ENCODE peak calls at places on chromosomes 1 and 21, in seven cellular contexts. L is AG09309, M is tibial artery, C is hepatocyte, Q is breast epithelium, F is upper lobe of right lung, T is fibroblast of villous mesenchyme. O is an unnamed sample.

GRCh38 chr1:116690809-116691323 is 23.3 kb upstream of the IGSF3 start:
- DNase-seq in Q (no peak), F (no peak), M (no peak), T (no peak), C (peak), L (no peak), O (no peak)

GRCh38 chr1:111615874-111616715 is 3.5 kb upstream of the RAP1A start:
- DNase-seq in C (no peak), T (no peak), M (no peak), Q (no peak), L (no peak), F (no peak), O (no peak)

GRCh38 chr1:27439150-27439549 is 46.7 kb downstream of the GPR3 start:
- DNase-seq in T (no peak), F (no peak), C (no peak), Q (no peak), M (no peak), L (no peak), O (no peak)

GRCh38 chr1:117607471-117607870 is 1.6 kb downstream of the TENT5C start:
- DNase-seq in L (no peak), T (no peak), C (no peak), F (no peak), Q (no peak), M (no peak), O (no peak)

GRCh38 chr1:91948501-91949355 is 473 bp upstream of the BRDT start:
- DNase-seq in F (peak), T (peak), C (no peak), L (no peak), Q (no peak), M (no peak), O (no peak)

GRCh38 chr1:47409311-47410085 is 6.6 kb upstream of the FOXE3 start:
- DNase-seq in T (peak), F (no peak), C (peak), M (peak), L (peak), Q (no peak), O (peak)

GRCh38 chr1:160628799-160629263 is 18.0 kb downstream of the SLAMF1 start:
- DNase-seq in L (no peak), Q (no peak), C (no peak), M (no peak), T (no peak), F (no peak), O (no peak)

GRCh38 chr1:58067082-58067481 is 479.4 kb downstream of the OMA1 start:
- DNase-seq in L (no peak), F (no peak), Q (no peak), T (no peak), M (no peak), C (no peak), O (no peak)

GRCh38 chr1:6294868-6295556 is 34.1 kb upstream of the GPR153 start:
- DNase-seq in L (no peak), F (no peak), C (no peak), T (no peak), Q (no peak), M (no peak), O (no peak)

GRCh38 chr1:40462956-40463590 is 12.8 kb downstream of the ZFP69B start:
- DNase-seq in L (no peak), F (no peak), M (no peak), T (no peak), Q (no peak), C (no peak), O (no peak)

GRCh38 chr1:16903054-16903453 is 7.3 kb downstream of the RNU1-2 start:
- DNase-seq in F (no peak), T (peak), Q (no peak), M (no peak), L (peak), C (peak), O (no peak)

GRCh38 chr1:245807306-245807705 is 652.5 kb downstream of the KIF26B start:
- DNase-seq in C (no peak), M (no peak), F (peak), L (no peak), T (no peak), Q (no peak), O (no peak)

GRCh38 chr21:17458279-17458678 is 54.6 kb upstream of the CXADR start:
- DNase-seq in T (no peak), M (no peak), C (no peak), F (no peak), Q (no peak), L (no peak), O (no peak)

GRCh38 chr1:221418346-221418745 is 323.5 kb downstream of the DUSP10 start:
- DNase-seq in L (no peak), F (no peak), T (no peak), M (no peak), Q (no peak), C (no peak), O (no peak)

GRCh38 chr1:241810769-241811402 is 37.1 kb upstream of the EXO1 start:
- DNase-seq in Q (no peak), M (no peak), C (no peak), F (no peak), T (no peak), L (no peak), O (no peak)

GRCh38 chr1:43255438-43256210 is 14.2 kb upstream of the TMEM125 start:
- DNase-seq in C (no peak), Q (peak), L (no peak), F (peak), T (no peak), M (no peak), O (no peak)

GRCh38 chr1:111202707-111203623 is 2.5 kb upstream of the DENND2D start:
- DNase-seq in L (no peak), Q (no peak), F (no peak), C (no peak), T (no peak), M (no peak), O (no peak)

GRCh38 chr1:235858784-235859183 is 7.9 kb downstream of the LYST start:
- DNase-seq in C (no peak), M (no peak), T (no peak), F (no peak), L (no peak), Q (no peak), O (no peak)

GRCh38 chr21:17775431-17776126 is 43.6 kb downstream of the C21orf91 start:
- DNase-seq in M (no peak), C (no peak), T (no peak), Q (no peak), L (no peak), F (no peak), O (no peak)

GRCh38 chr1:30287976-30288375 is 435.4 kb downstream of the MATN1 start:
- DNase-seq in T (no peak), Q (no peak), C (no peak), F (no peak), L (no peak), M (no peak), O (no peak)

GRCh38 chr1:214438059-214438458 is 113.3 kb downstream of the PTPN14 start:
- DNase-seq in T (peak), C (no peak), Q (no peak), L (no peak), M (no peak), F (no peak), O (no peak)

GRCh38 chr1:227805606-227806197 is 9.8 kb upstream of the PRSS38 start:
- DNase-seq in Q (no peak), L (peak), C (no peak), M (no peak), T (peak), F (no peak), O (peak)

GRCh38 chr1:210900820-210901219 is 233.1 kb downstream of the KCNH1 start:
- DNase-seq in F (no peak), M (no peak), C (no peak), T (no peak), Q (no peak), L (no peak), O (no peak)

GRCh38 chr1:2631136-2632050 is 1.4 kb downstream of the MMEL1 start:
- DNase-seq in M (no peak), C (peak), T (no peak), L (no peak), Q (no peak), F (peak), O (no peak)

GRCh38 chr1:109357673-109358072 is 40.0 kb downstream of the SORT1 start:
- DNase-seq in F (no peak), Q (no peak), L (no peak), M (no peak), T (peak), C (no peak), O (no peak)

GRCh38 chr1:50271968-50272578 is 151.2 kb downstream of the DMRTA2 start:
- DNase-seq in C (peak), L (no peak), F (peak), Q (no peak), M (no peak), T (no peak), O (no peak)

GRCh38 chr1:40774266-40774998 is 9.2 kb upstream of the KCNQ4 start:
- DNase-seq in L (no peak), Q (peak), T (peak), M (no peak), F (no peak), C (peak), O (no peak)

GRCh38 chr1:181126871-181127587 is 38.5 kb downstream of the IER5 start:
- DNase-seq in T (peak), Q (no peak), C (peak), M (no peak), F (no peak), L (no peak), O (no peak)

GRCh38 chr1:235417101-235417697 is 50.0 kb downstream of the TBCE start:
- DNase-seq in C (peak), T (peak), L (peak), M (peak), F (no peak), Q (no peak), O (peak)

GRCh38 chr1:43935711-43936427 is 2.3 kb downstream of the ARTN start:
- DNase-seq in M (no peak), F (no peak), Q (peak), T (no peak), L (no peak), C (peak), O (no peak)

GRCh38 chr1:46667782-46668760 is at the start of gene ATPAF1:
- DNase-seq in F (peak), M (peak), T (peak), C (peak), Q (peak), L (peak), O (no peak)

GRCh38 chr1:166626711-166627110 is 212.6 kb upstream of the POGK start:
- DNase-seq in T (no peak), Q (no peak), M (no peak), F (no peak), L (no peak), C (no peak), O (no peak)

GRCh38 chr1:92411511-92411910 is 75.2 kb downstream of the GFI1 start:
- DNase-seq in L (peak), Q (no peak), F (no peak), M (no peak), C (peak), T (peak), O (peak)

GRCh38 chr1:33516891-33517550 is 44.6 kb downstream of the ZSCAN20 start:
- DNase-seq in T (no peak), C (no peak), L (no peak), F (no peak), M (no peak), Q (no peak), O (no peak)

GRCh38 chr1:47693115-47693514 is 255.3 kb downstream of the FOXD2 start:
- DNase-seq in F (peak), Q (no peak), T (no peak), M (no peak), L (no peak), C (no peak), O (no peak)

GRCh38 chr1:17016317-17016661 is 4.6 kb upstream of the ATP13A2 start:
- DNase-seq in T (peak), L (no peak), Q (no peak), F (no peak), M (no peak), C (no peak), O (no peak)

DNA sequence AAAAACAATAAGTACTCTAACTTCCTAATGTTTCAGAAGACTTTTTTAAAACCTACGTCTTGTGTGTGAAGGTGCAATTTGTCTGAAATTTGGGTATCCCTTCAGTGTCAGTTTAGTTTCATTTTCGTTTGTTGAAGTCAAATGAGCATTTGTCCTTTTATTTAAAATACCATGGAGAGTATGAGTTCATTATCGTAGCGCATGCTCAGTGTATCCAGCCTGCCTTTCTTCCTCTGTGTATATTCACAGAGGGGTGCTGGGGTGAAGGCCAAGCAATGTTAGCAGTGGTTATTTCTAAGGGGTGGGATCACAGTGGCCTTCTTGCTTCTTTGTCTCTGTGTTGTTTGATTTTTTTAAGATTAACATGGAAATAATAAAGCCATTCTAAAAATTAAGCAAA is 43.2 kb downstream of the CNN3 start:
- DNase-seq in F (no peak), C (no peak), T (peak), Q (no peak), M (no peak), L (no peak), O (no peak)
- H3K4me3 ChIP-seq in F (peak), C (no peak), T (no peak), Q (no peak), M (peak), L (no peak), O (no peak)

DNA sequence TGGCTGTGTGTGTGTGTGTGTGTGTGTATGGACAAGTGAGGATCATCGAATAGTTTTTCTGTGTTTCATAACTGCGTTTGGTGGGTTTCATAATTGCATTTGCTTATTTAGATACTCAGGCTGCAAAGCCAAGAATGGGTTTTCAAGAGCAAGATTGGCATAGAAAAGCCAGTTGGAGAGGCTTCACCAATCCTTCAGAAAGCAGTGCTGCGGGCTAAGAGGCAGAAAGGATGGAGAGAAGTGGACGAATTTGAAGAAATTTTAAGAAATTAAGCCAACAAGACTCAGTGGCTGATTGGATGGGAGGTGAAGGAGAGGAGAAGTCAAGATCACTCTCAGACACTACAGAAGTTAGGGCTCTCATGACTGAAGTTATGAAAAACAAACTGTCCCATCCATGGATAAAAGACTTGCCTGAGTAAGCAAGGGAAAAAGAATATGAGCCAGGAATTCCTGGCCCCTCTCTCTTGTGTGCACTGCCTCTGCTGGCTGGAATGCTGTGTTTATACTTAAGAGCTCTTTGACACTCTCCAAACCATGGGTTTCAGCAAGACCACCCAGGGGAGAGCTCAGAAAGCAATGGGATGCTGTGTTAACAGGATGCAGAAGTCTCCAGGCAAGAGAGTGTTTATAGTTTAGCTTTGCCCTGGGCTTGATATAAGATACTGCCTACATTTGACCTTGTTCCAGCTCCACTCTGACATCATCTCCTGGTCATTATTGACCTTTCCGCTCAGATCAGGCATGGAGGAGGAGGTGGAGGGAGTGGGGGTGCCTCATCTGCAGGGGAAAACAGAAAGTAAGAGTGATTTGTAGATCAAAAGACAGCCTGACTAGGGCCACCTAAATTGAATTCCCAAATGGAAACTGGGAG is 232.0 kb upstream of the PLXNA2 start:
- DNase-seq in C (peak), L (no peak), Q (no peak), F (no peak), M (no peak), T (no peak), O (no peak)
- TF ChIP-seq CTCF in C (peak), L (peak), Q (no peak), F (peak), M (no peak), T (peak), O (peak)

GRCh38 chr1:178868700-178869099 is 2.2 kb downstream of the ANGPTL1 start:
- DNase-seq in Q (no peak), L (no peak), C (no peak), M (no peak), T (no peak), F (no peak), O (no peak)
- H3K4me3 ChIP-seq in Q (peak), L (no peak), C (peak), M (peak), T (peak), F (peak), O (no peak)

GRCh38 chr1:22671999-22672398 is 19.0 kb downstream of the C1QB start:
- DNase-seq in T (no peak), F (no peak), M (no peak), C (no peak), L (no peak), Q (no peak), O (no peak)

GRCh38 chr1:22673486-22674409 is 20.7 kb downstream of the C1QB start:
- DNase-seq in L (peak), C (peak), Q (no peak), M (peak), T (peak), F (no peak), O (peak)

GRCh38 chr1:22677861-22678521 is 25.0 kb downstream of the C1QB start:
- DNase-seq in L (no peak), Q (no peak), C (no peak), T (no peak), F (no peak), M (no peak), O (no peak)

GRCh38 chr1:22676916-22677601 is 24.0 kb downstream of the C1QB start:
- DNase-seq in Q (no peak), F (no peak), C (no peak), T (no peak), M (no peak), L (no peak), O (no peak)

DNA sequence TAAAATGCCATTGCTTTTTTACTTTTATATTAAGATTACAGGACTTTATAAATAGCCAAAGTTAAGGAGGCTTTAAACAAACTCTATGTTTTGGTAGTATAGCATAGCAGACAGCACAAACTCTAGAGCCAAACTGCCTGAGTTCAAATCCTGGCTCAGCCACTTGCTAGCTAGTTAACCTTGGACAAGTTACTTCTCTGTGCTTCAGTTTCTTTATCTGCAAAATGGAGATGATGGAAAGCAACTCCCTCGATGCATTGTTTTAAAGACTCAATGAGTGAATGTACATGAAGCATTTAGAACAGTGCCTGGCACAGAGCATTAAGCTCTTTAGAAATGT is 21.3 kb downstream of the C1QB start:
- DNase-seq in F (no peak), C (no peak), L (no peak), T (no peak), Q (no peak), M (no peak), O (no peak)
- TF ChIP-seq CTCF in F (no peak), C (no peak), L (no peak), T (no peak), Q (no peak), M (no peak), O (no peak)

O was measured in AG04449.